ENCODE peak calls at places on chromosomes 5 and 9, in eight cellular contexts. W is cardiac fibroblast, T is NCI-H524, D is GM12865, V is left kidney, F is HFFc6, K is AG09319, A is HuH-7.5. B is an unnamed sample.

GRCh38 chr9:131715906-131716305 is 24.0 kb downstream of the RAPGEF1 start:
- DNase-seq in W (peak), T (no peak), D (no peak), V (no peak), F (no peak), K (no peak), A (no peak), B (no peak)

GRCh38 chr9:87195306-87195705 is 248.0 kb upstream of the GAS1 start:
- DNase-seq in W (no peak), T (no peak), D (no peak), V (no peak), F (no peak), K (no peak), A (no peak), B (no peak)

GRCh38 chr5:56270568-56271392 is 37.6 kb upstream of the ANKRD55 start:
- DNase-seq in W (peak), T (peak), D (peak), V (peak), F (peak), K (peak), A (peak), B (peak)

GRCh38 chr9:20906326-20906725 is 125.1 kb downstream of the HACD4 start:
- DNase-seq in W (no peak), T (no peak), D (no peak), V (no peak), F (no peak), K (peak), A (no peak), B (no peak)

GRCh38 chr5:96226941-96227552 is 206.0 kb downstream of the PCSK1 start:
- DNase-seq in W (peak), T (no peak), D (no peak), V (peak), F (peak), K (peak), A (no peak), B (peak)

GRCh38 chr9:69421908-69422801 is 97.1 kb downstream of the ENTREP1 start:
- DNase-seq in W (peak), T (peak), D (peak), V (peak), F (peak), K (no peak), A (peak), B (peak)

GRCh38 chr5:961711-962240 is 46.8 kb upstream of the NKD2 start:
- DNase-seq in W (no peak), T (peak), D (no peak), V (no peak), F (no peak), K (no peak), A (no peak), B (no peak)

GRCh38 chr5:76819851-76820280 is 1.0 kb downstream of the F2RL1 start:
- DNase-seq in W (peak), T (no peak), D (no peak), V (peak), F (no peak), K (no peak), A (no peak), B (no peak)

GRCh38 chr9:136516191-136516654 is 29.6 kb downstream of the NOTCH1 start:
- DNase-seq in W (no peak), T (peak), D (no peak), V (no peak), F (no peak), K (no peak), A (no peak), B (no peak)

GRCh38 chr5:132830436-132831094 is at the start of gene SHROOM1:
- DNase-seq in W (peak), T (peak), D (peak), V (peak), F (peak), K (no peak), A (peak), B (no peak)